ENCODE peak calls at places on chromosomes 7 and 10, in nine cellular contexts. B is fibroblast of the conjunctiva; V is esophagus squamous epithelium; Y is frontal cortex; G is T-helper 2 cell; K is vagina; W is stimulated activated CD4-positive, alpha-beta T cell treated with anti-CD3 and anti-CD28 coated beads, TNF-alpha, amount 100 ng/mL, for 24 hours; H is activated CD4-positive, alpha-beta T cell treated with anti-CD3 and anti-CD28 coated beads for 48 hours; U is left ventricle myocardium superior. Z is an unnamed sample.

GRCh38 chr10:101285093-101285463 is 55.8 kb upstream of the LBX1 start:
- DNase-seq in B (no peak), V (no peak), Y (no peak), G (no peak), K (no peak), W (no peak), H (no peak), U (no peak), Z (no peak)

GRCh38 chr7:42883950-42884349 is 27.9 kb downstream of the C7orf25 start:
- DNase-seq in B (no peak), V (no peak), Y (no peak), G (no peak), K (no peak), W (no peak), H (no peak), U (peak), Z (no peak)

GRCh38 chr10:122194251-122194650 is 76.8 kb upstream of the BTBD16 start:
- DNase-seq in B (no peak), V (no peak), Y (no peak), G (no peak), K (no peak), W (no peak), H (no peak), U (no peak), Z (no peak)

GRCh38 chr10:4270116-4270515 is 485.1 kb upstream of the KLF6 start:
- DNase-seq in B (peak), V (no peak), Y (no peak), G (no peak), K (no peak), W (no peak), H (no peak), U (no peak), Z (no peak)

GRCh38 chr10:123043409-123043925 is 34.7 kb downstream of the ACADSB start:
- DNase-seq in B (peak), V (no peak), Y (peak), G (no peak), K (no peak), W (peak), H (peak), U (no peak), Z (peak)

GRCh38 chr7:84510501-84510900 is 315.9 kb upstream of the SEMA3A start:
- DNase-seq in B (no peak), V (no peak), Y (no peak), G (no peak), K (no peak), W (no peak), H (no peak), U (no peak), Z (no peak)

GRCh38 chr10:12589271-12589670 is 239.9 kb downstream of the CAMK1D start:
- DNase-seq in B (no peak), V (no peak), Y (no peak), G (no peak), K (no peak), W (no peak), H (no peak), U (no peak), Z (no peak)

GRCh38 chr10:72316748-72317435 is 37.8 kb downstream of the DNAJB12 start:
- DNase-seq in B (no peak), V (no peak), Y (no peak), G (no peak), K (peak), W (no peak), H (peak), U (peak), Z (no peak)